ENCODE peak calls at places on chromosomes 3 and 15, in six cellular contexts. F is HuH-7.5; Z is heart left ventricle; M is activated T-cell treated with anti-CD3 and anti-CD28 coated beads, Interleukin-2, amount 50 U/mL, for 24 hours; Q is uterus; H is A549. D is an unnamed sample.

GRCh38 chr15:38810686-38811085 is 246.1 kb upstream of the RASGRP1 start:
- DNase-seq in F (no peak), Z (no peak), M (no peak), Q (no peak), H (no peak), D (no peak)

GRCh38 chr3:70606018-70606417 is 293.6 kb upstream of the MDFIC2 start:
- DNase-seq in F (no peak), Z (no peak), M (no peak), Q (no peak), H (no peak), D (peak; percentile 3)

GRCh38 chr3:55157736-55158135 is 229.9 kb upstream of the LRTM1 start:
- DNase-seq in F (no peak), Z (no peak), M (no peak), Q (no peak), H (no peak), D (no peak)

GRCh38 chr15:31344824-31345605 is 18.4 kb downstream of the KLF13 start:
- DNase-seq in F (no peak), Z (peak; percentile 74), M (peak; percentile 73), Q (no peak), H (no peak), D (no peak)

GRCh38 chr3:117150628-117151027 is 441.0 kb downstream of the TUSC7 start:
- DNase-seq in F (no peak), Z (no peak), M (no peak), Q (no peak), H (peak; percentile 14), D (no peak)

GRCh38 chr3:67064105-67064504 is 66.0 kb downstream of the KBTBD8 start:
- DNase-seq in F (no peak), Z (no peak), M (no peak), Q (no peak), H (no peak), D (no peak)

GRCh38 chr3:173894-174293 is 22.7 kb upstream of the CHL1 start:
- DNase-seq in F (no peak), Z (no peak), M (no peak), Q (no peak), H (no peak), D (no peak)

GRCh38 chr15:78050851-78051250 is 26.7 kb downstream of the TBC1D2B start:
- DNase-seq in F (no peak), Z (no peak), M (no peak), Q (no peak), H (no peak), D (no peak)

GRCh38 chr3:194364652-194365434 is 4.7 kb downstream of the LRRC15 start:
- DNase-seq in F (no peak), Z (peak; percentile 27), M (no peak), Q (no peak), H (no peak), D (no peak)

GRCh38 chr3:149251186-149251585 is 29.6 kb upstream of the CP start:
- DNase-seq in F (no peak), Z (no peak), M (no peak), Q (no peak), H (no peak), D (no peak)

GRCh38 chr15:95284933-95285401 is 1045.5 kb upstream of the NR2F2 start:
- DNase-seq in F (no peak), Z (no peak), M (no peak), Q (no peak), H (no peak), D (no peak)

GRCh38 chr3:57128863-57129602 is 36.1 kb downstream of the IL17RD start:
- DNase-seq in F (no peak), Z (no peak), M (no peak), Q (no peak), H (no peak), D (no peak)

GRCh38 chr3:110199588-110199943 is 862.2 kb upstream of the DPPA4 start:
- DNase-seq in F (no peak), Z (no peak), M (no peak), Q (no peak), H (no peak), D (no peak)

GRCh38 chr3:197186887-197187588 is 111.4 kb downstream of the DLG1 start:
- DNase-seq in F (no peak), Z (peak; percentile 13), M (no peak), Q (peak; percentile 28), H (peak; percentile 62), D (peak; percentile 59)

GRCh38 chr3:195921334-195921771 is 13.0 kb upstream of the TNK2 start:
- DNase-seq in F (no peak), Z (no peak), M (no peak), Q (no peak), H (no peak), D (no peak)

GRCh38 chr3:182726258-182727142 is 66.8 kb upstream of the ATP11B start:
- DNase-seq in F (no peak), Z (no peak), M (no peak), Q (no peak), H (no peak), D (no peak)

GRCh38 chr3:179541596-179541995 is 21.1 kb upstream of the ACTL6A start:
- DNase-seq in F (no peak), Z (no peak), M (no peak), Q (no peak), H (no peak), D (no peak)

GRCh38 chr3:104887619-104888018 is 479.1 kb upstream of the ALCAM start:
- DNase-seq in F (no peak), Z (no peak), M (no peak), Q (no peak), H (no peak), D (no peak)

GRCh38 chr15:81511160-81511559 is 137.1 kb upstream of the TMC3 start:
- DNase-seq in F (no peak), Z (no peak), M (no peak), Q (no peak), H (no peak), D (no peak)

GRCh38 chr3:49799761-49800160 is at the start of gene CDHR4:
- DNase-seq in F (peak; percentile 58), Z (no peak), M (no peak), Q (no peak), H (peak; percentile 72), D (no peak)

GRCh38 chr15:79352206-79352605 is 41.3 kb downstream of the TMED3 start:
- DNase-seq in F (no peak), Z (no peak), M (no peak), Q (no peak), H (no peak), D (no peak)

GRCh38 chr3:164407111-164407510 is 671.2 kb downstream of the SI start:
- DNase-seq in F (no peak), Z (no peak), M (no peak), Q (no peak), H (no peak), D (no peak)

GRCh38 chr15:51038258-51039042 is 56.3 kb downstream of the TNFAIP8L3 start:
- DNase-seq in F (no peak), Z (no peak), M (no peak), Q (no peak), H (no peak), D (no peak)

GRCh38 chr3:188853896-188854295 is 317.9 kb upstream of the TPRG1 start:
- DNase-seq in F (no peak), Z (no peak), M (no peak), Q (no peak), H (no peak), D (no peak)

GRCh38 chr3:104190681-104191080 is 1176.0 kb upstream of the ALCAM start:
- DNase-seq in F (no peak), Z (no peak), M (no peak), Q (no peak), H (no peak), D (no peak)

GRCh38 chr15:72155021-72155621 is 36.9 kb downstream of the SENP8 start:
- DNase-seq in F (no peak), Z (peak; percentile 49), M (no peak), Q (peak; percentile 69), H (peak; percentile 67), D (no peak)

GRCh38 chr3:188692700-188693099 is 479.1 kb upstream of the TPRG1 start:
- DNase-seq in F (no peak), Z (no peak), M (no peak), Q (no peak), H (no peak), D (no peak)

GRCh38 chr15:86054338-86054737 is 25.3 kb upstream of the AGBL1 start:
- DNase-seq in F (no peak), Z (no peak), M (no peak), Q (no peak), H (no peak), D (no peak)

GRCh38 chr3:52085883-52086282 is 29.5 kb upstream of the DUSP7 start:
- DNase-seq in F (no peak), Z (no peak), M (no peak), Q (no peak), H (no peak), D (no peak)

GRCh38 chr3:134057006-134057832 is 27.5 kb upstream of the SLCO2A1 start:
- DNase-seq in F (no peak), Z (no peak), M (no peak), Q (no peak), H (no peak), D (no peak)

GRCh38 chr3:79361748-79362378 is 405.9 kb downstream of the ROBO1 start:
- DNase-seq in F (peak; percentile 1), Z (no peak), M (no peak), Q (no peak), H (peak; percentile 42), D (no peak)